ENCODE peak calls at places on chromosomes 11 and 22, in six cellular contexts. T is nucleus accumbens; L is activated CD4-positive, alpha-beta memory T cell treated with anti-CD3 and anti-CD28 coated beads, Interleukin-2, amount 10 ng/mL, durations not matched to agents 7 days and 5 days; F is KBM-7; W is SK-N-DZ; R is T-cell. M is an unnamed sample.

GRCh38 chr11:34157163-34157562 is 51.7 kb downstream of the NAT10 start:
- DNase-seq in T (no peak), L (no peak), F (no peak), W (no peak), R (no peak), M (no peak)

GRCh38 chr11:66003291-66003690 is 988 bp downstream of the BANF1 start:
- DNase-seq in T (no peak), L (no peak), F (no peak), W (no peak), R (no peak), M (no peak)

GRCh38 chr11:57647960-57648776 is 1.5 kb downstream of the YPEL4 start:
- DNase-seq in T (no peak), L (no peak), F (no peak), W (peak), R (no peak), M (no peak)

GRCh38 chr22:17700778-17701177 is 62.2 kb downstream of the BCL2L13 start:
- DNase-seq in T (no peak), L (no peak), F (no peak), W (no peak), R (no peak), M (no peak)

GRCh38 chr11:14644396-14645246 is 1.0 kb downstream of the PDE3B start:
- DNase-seq in T (no peak), L (peak), F (peak), W (peak), R (peak), M (peak)

GRCh38 chr22:47290706-47291430 is 528.4 kb downstream of the TBC1D22A start:
- DNase-seq in T (no peak), L (no peak), F (no peak), W (no peak), R (no peak), M (no peak)

GRCh38 chr11:17528181-17528691 is 16.0 kb downstream of the USH1C start:
- DNase-seq in T (peak), L (peak), F (peak), W (peak), R (peak), M (peak)

GRCh38 chr11:30914143-30914762 is 328.1 kb upstream of the MPPED2 start:
- DNase-seq in T (peak), L (no peak), F (peak), W (peak), R (no peak), M (no peak)

GRCh38 chr11:14308114-14308896 is 50.7 kb downstream of the RRAS2 start:
- DNase-seq in T (no peak), L (no peak), F (peak), W (peak), R (no peak), M (no peak)

GRCh38 chr11:31779268-31779879 is 31.7 kb downstream of the PAX6 start:
- DNase-seq in T (no peak), L (no peak), F (no peak), W (no peak), R (no peak), M (no peak)

GRCh38 chr22:26805131-26805530 is 147.7 kb downstream of the MIAT start:
- DNase-seq in T (no peak), L (no peak), F (no peak), W (no peak), R (no peak), M (no peak)

GRCh38 chr11:57798905-57799559 is 37.4 kb downstream of the CTNND1 start:
- DNase-seq in T (no peak), L (no peak), F (peak), W (no peak), R (no peak), M (no peak)